ENCODE peak calls at places on chromosomes 4 and X, in six cellular contexts. Q, I, H, K, R and V are unnamed samples.
A peak's percentile ranks its signal among the peaks of the same experiment; 100 is the strongest.

GRCh38 chrX:41634284-41634683 is 54.5 kb upstream of the GPR34 start:
- DNase-seq in I (no peak), K (no peak), Q (no peak), R (peak; percentile 35), H (no peak), V (peak; percentile 80)

GRCh38 chr4:17276821-17277220 is 235.1 kb downstream of the QDPR start:
- DNase-seq in H (no peak), K (peak; percentile 16), I (no peak), R (peak; percentile 50), Q (no peak), V (peak; percentile 44)

GRCh38 chrX:30786374-30786773 is 102.7 kb downstream of the TAB3 start:
- DNase-seq in K (no peak), Q (no peak), H (no peak), R (no peak), I (no peak), V (no peak)

GRCh38 chr4:121057466-121057911 is 14.8 kb downstream of the NDNF start:
- DNase-seq in Q (no peak), I (no peak), K (no peak), R (no peak), H (peak; percentile 78), V (no peak)

GRCh38 chrX:48003367-48003757 is 427 bp downstream of the ZNF182 start:
- DNase-seq in K (peak; percentile 26), I (peak; percentile 40), H (peak; percentile 4), R (no peak), Q (no peak), V (no peak)

GRCh38 chr4:55008166-55009056 is 117.0 kb downstream of the KDR start:
- DNase-seq in I (no peak), Q (no peak), H (peak; percentile 12), K (no peak), R (peak; percentile 16), V (no peak)

GRCh38 chr4:104163820-104164219 is 330.9 kb downstream of the CXXC4 start:
- DNase-seq in Q (no peak), K (no peak), H (no peak), R (peak; percentile 40), I (no peak), V (no peak)

GRCh38 chr4:3201718-3202702 is 46.9 kb upstream of the MSANTD1 start:
- DNase-seq in R (peak; percentile 61), Q (no peak), K (peak; percentile 32), I (peak; percentile 61), H (no peak), V (peak; percentile 56)

GRCh38 chr4:150126201-150126879 is 48.1 kb downstream of the DCLK2 start:
- DNase-seq in I (peak; percentile 1), Q (no peak), K (no peak), H (no peak), R (peak; percentile 71), V (peak; percentile 74)

GRCh38 chr4:107825072-107825789 is 499 bp downstream of the SGMS2 start:
- DNase-seq in I (no peak), K (peak; percentile 61), Q (peak; percentile 37), H (peak; percentile 75), R (peak; percentile 56), V (peak; percentile 66)

GRCh38 chr4:52936729-52937128 is 74.6 kb downstream of the RASL11B start:
- DNase-seq in K (no peak), Q (no peak), I (no peak), R (no peak), H (no peak), V (no peak)

GRCh38 chrX:149871940-149872339 is 9.0 kb upstream of the MAGEA8 start:
- DNase-seq in I (peak; percentile 33), H (peak; percentile 39), R (peak; percentile 0), K (peak; percentile 27), Q (peak; percentile 9), V (peak; percentile 11)

GRCh38 chr4:184014301-184014700 is 109.2 kb downstream of the STOX2 start:
- DNase-seq in I (no peak), R (no peak), H (no peak), K (no peak), Q (no peak), V (no peak)

GRCh38 chr4:8886625-8887406 is 15.2 kb upstream of the HMX1 start:
- DNase-seq in K (no peak), R (peak; percentile 5), I (no peak), Q (no peak), H (no peak), V (no peak)

GRCh38 chr4:148205481-148205880 is 236.7 kb downstream of the NR3C2 start:
- DNase-seq in H (no peak), Q (no peak), I (no peak), K (no peak), R (no peak), V (no peak)

GRCh38 chr4:111154924-111155323 is 532.0 kb upstream of the PITX2 start:
- DNase-seq in K (no peak), I (no peak), H (no peak), R (no peak), Q (no peak), V (no peak)

GRCh38 chrX:154471870-154472684 is 7.0 kb downstream of the LAGE3 start:
- DNase-seq in I (no peak), R (no peak), Q (no peak), K (no peak), H (no peak), V (no peak)

GRCh38 chrX:3550160-3550765 is 163.2 kb downstream of the PRKX start:
- DNase-seq in I (no peak), K (peak; percentile 23), Q (peak; percentile 81), H (peak; percentile 3), R (peak; percentile 45), V (peak; percentile 24)

GRCh38 chr4:106495498-106495897 is 126.9 kb upstream of the GIMD1 start:
- DNase-seq in H (no peak), Q (no peak), R (peak; percentile 89), K (no peak), I (no peak), V (no peak)

GRCh38 chr4:143133966-143134365 is 50.8 kb upstream of the USP38 start:
- DNase-seq in K (peak; percentile 26), R (no peak), I (no peak), Q (no peak), H (no peak), V (no peak)

GRCh38 chrX:17860811-17861495 is at the start of gene RAI2:
- DNase-seq in I (no peak), R (no peak), Q (no peak), K (no peak), H (peak; percentile 77), V (no peak)

GRCh38 chr4:6221851-6222760 is 21.8 kb upstream of the JAKMIP1 start:
- DNase-seq in R (peak; percentile 14), I (no peak), Q (no peak), H (peak; percentile 92), K (peak; percentile 35), V (peak; percentile 13)

GRCh38 chr4:65917486-65917885 is 247.2 kb upstream of the EPHA5 start:
- DNase-seq in I (no peak), H (no peak), R (peak; percentile 33), Q (no peak), K (no peak), V (peak; percentile 54)

GRCh38 chr4:151665022-151665421 is 95.8 kb downstream of the GATB start:
- DNase-seq in I (no peak), Q (no peak), R (no peak), H (no peak), K (no peak), V (no peak)

GRCh38 chrX:116667346-116667745 is 204.6 kb upstream of the CT83 start:
- DNase-seq in K (no peak), Q (no peak), R (no peak), H (peak; percentile 3), I (no peak), V (no peak)

GRCh38 chr4:183147983-183148382 is 48.9 kb downstream of the WWC2 start:
- DNase-seq in K (no peak), H (no peak), R (no peak), I (no peak), Q (no peak), V (no peak)

GRCh38 chrX:120308959-120309872 is 2.0 kb downstream of the TMEM255A start:
- DNase-seq in K (peak; percentile 47), H (peak; percentile 82), R (peak; percentile 40), Q (peak; percentile 85), I (peak; percentile 73), V (peak; percentile 80)

GRCh38 chrX:71181558-71181909 is 36.9 kb downstream of the NLGN3 start:
- DNase-seq in H (peak; percentile 18), R (no peak), Q (no peak), K (peak; percentile 23), I (peak; percentile 57), V (peak; percentile 23)

DNA sequence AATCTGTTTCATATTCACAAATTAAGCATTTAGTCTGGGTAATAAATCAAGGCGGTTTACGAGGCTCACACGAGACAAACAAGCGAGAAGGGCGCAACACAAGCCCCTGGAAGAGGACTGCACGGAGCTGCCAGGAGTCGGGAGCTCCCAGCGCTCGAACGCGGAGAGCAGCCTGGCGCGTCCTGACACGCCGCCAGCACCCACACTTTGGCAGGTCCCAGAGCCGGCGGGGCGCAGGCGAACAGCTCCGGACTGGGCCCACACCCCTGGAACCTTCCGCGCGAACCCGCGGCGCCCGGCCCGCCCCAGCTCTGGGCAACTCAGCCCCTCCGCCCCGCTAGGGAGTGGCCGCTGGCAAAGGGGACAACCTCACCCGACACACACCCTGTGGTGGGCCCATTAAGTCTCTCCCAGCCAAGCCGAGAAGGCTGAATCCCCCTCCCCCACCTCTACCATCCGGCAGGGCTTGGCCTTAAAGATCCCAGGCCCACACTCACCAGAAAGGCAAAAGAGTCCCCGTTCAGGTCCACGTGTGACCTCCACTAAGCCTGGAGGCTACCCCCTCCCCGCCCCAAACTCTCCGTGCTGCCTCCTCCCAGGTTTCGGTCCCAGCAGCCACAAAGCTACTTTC is 47.4 kb upstream of the BCOR start:
- DNase-seq in R (no peak), K (peak; percentile 28), H (peak; percentile 41), I (no peak), Q (no peak), V (no peak)
- H3K4me3 ChIP-seq in R (peak overlapping the region; percentile 40), K (peak overlapping the region; percentile 31), H (peak overlapping the region; percentile 49), I (no peak overlapping the region), Q (no peak overlapping the region), V (peak overlapping the region; percentile 54)

GRCh38 chr4:44235897-44236296 is 212.7 kb downstream of the KCTD8 start:
- DNase-seq in R (no peak), K (no peak), I (no peak), H (no peak), Q (no peak), V (no peak)
- TF ChIP-seq CTCF in R (no peak), K (no peak), I (no peak), H (no peak), Q (no peak), V (no peak)

GRCh38 chr4:69057620-69058409 is 38.5 kb upstream of the UGT2B7 start:
- DNase-seq in K (peak; percentile 31), I (no peak), H (peak; percentile 72), Q (no peak), R (no peak), V (peak; percentile 66)

GRCh38 chr4:69058410-69059059 is 37.7 kb upstream of the UGT2B7 start:
- DNase-seq in I (no peak), R (no peak), Q (no peak), K (no peak), H (peak; percentile 2), V (no peak)

GRCh38 chr4:69054578-69055200 is 41.6 kb upstream of the UGT2B7 start:
- DNase-seq in Q (peak; percentile 63), H (no peak), I (no peak), K (no peak), R (peak; percentile 82), V (peak; percentile 86)

GRCh38 chr4:69060651-69061308 is 35.5 kb upstream of the UGT2B7 start:
- DNase-seq in R (peak; percentile 23), H (peak; percentile 3), Q (peak; percentile 41), K (no peak), I (peak; percentile 0), V (peak; percentile 50)

GRCh38 chr4:69056921-69057562 is 39.2 kb upstream of the UGT2B7 start:
- DNase-seq in K (no peak), R (no peak), I (no peak), Q (no peak), H (no peak), V (peak; percentile 11)
- H3K4me3 ChIP-seq in K (no peak overlapping the region), R (no peak overlapping the region), I (no peak overlapping the region), Q (no peak overlapping the region), H (no peak overlapping the region), V (no peak overlapping the region)

GRCh38 chr4:15400911-15401671 is 26.7 kb upstream of the C1QTNF7 start:
- DNase-seq in R (peak; percentile 64), I (no peak), K (peak; percentile 24), H (no peak), Q (peak; percentile 4), V (peak; percentile 90)
- TF ChIP-seq CTCF in R (no peak), I (no peak), K (no peak), H (no peak), Q (no peak), V (no peak)